ENCODE peak calls at places on chromosomes 7 and 10, in four cellular contexts. V, O, S and C are unnamed samples.

GRCh38 chr10:48941427-48942075 is 1.9 kb upstream of the LRRC18 start:
- DNase-seq in V (no peak), O (no peak), S (no peak), C (no peak)

GRCh38 chr7:158094046-158094445 is 493.6 kb downstream of the PTPRN2 start:
- DNase-seq in V (no peak), O (no peak), S (no peak), C (no peak)

GRCh38 chr7:155533120-155533826 is 13.1 kb downstream of the CNPY1 start:
- DNase-seq in V (no peak), O (no peak), S (no peak), C (no peak)

GRCh38 chr10:122461729-122462532 is 578 bp downstream of the HTRA1 start:
- DNase-seq in V (no peak), O (no peak), S (no peak), C (no peak)

GRCh38 chr10:70776455-70777005 is 8.6 kb downstream of the TBATA start:
- DNase-seq in V (no peak), O (no peak), S (no peak), C (no peak)

GRCh38 chr7:115195208-115195607 is 273.3 kb downstream of the MDFIC start:
- DNase-seq in V (no peak), O (no peak), S (no peak), C (no peak)

GRCh38 chr7:157797361-157797760 is 460.6 kb downstream of the DNAJB6 start:
- DNase-seq in V (no peak), O (no peak), S (no peak), C (no peak)

GRCh38 chr10:98225000-98225399 is 43.0 kb downstream of the LOXL4 start:
- DNase-seq in V (no peak), O (no peak), S (no peak), C (no peak)

GRCh38 chr10:7199152-7199760 is 211.6 kb downstream of the SFMBT2 start:
- DNase-seq in V (no peak), O (no peak), S (no peak), C (no peak)

GRCh38 chr10:78516236-78516635 is 482.6 kb downstream of the RPS24 start:
- DNase-seq in V (no peak), O (no peak), S (no peak), C (no peak)

GRCh38 chr10:85319150-85319549 is 990.8 kb downstream of the CCSER2 start:
- DNase-seq in V (no peak), O (no peak), S (no peak), C (no peak)

GRCh38 chr7:158028290-158028941 is 559.2 kb downstream of the PTPRN2 start:
- DNase-seq in V (no peak), O (no peak), S (no peak), C (no peak)

GRCh38 chr7:128443817-128444216 is 11.9 kb upstream of the HILPDA start:
- DNase-seq in V (no peak), O (no peak), S (no peak), C (no peak)

GRCh38 chr7:54888067-54888735 is 129.2 kb upstream of the SEC61G start:
- DNase-seq in V (no peak), O (no peak), S (no peak), C (no peak)

GRCh38 chr7:99579956-99580777 is 17.9 kb upstream of the TMEM225B start:
- DNase-seq in V (no peak), O (no peak), S (no peak), C (no peak)

GRCh38 chr10:132448248-132448731 is 51.3 kb downstream of the PWWP2B start:
- DNase-seq in V (peak), O (no peak), S (peak), C (no peak)

GRCh38 chr7:124101173-124101768 is 68.4 kb upstream of the TMEM229A start:
- DNase-seq in V (no peak), O (no peak), S (peak), C (peak)

GRCh38 chr10:51023611-51024010 is 50.7 kb upstream of the PRKG1 start:
- DNase-seq in V (no peak), O (no peak), S (no peak), C (no peak)

GRCh38 chr7:107046511-107047259 is 2.2 kb downstream of the PRKAR2B start:
- DNase-seq in V (no peak), O (no peak), S (no peak), C (no peak)

GRCh38 chr10:90407116-90407515 is 450.7 kb downstream of the HTR7 start:
- DNase-seq in V (no peak), O (no peak), S (no peak), C (no peak)

GRCh38 chr10:14837003-14837755 is 658 bp downstream of the CDNF start:
- DNase-seq in V (no peak), O (peak), S (peak), C (no peak)

GRCh38 chr10:29841724-29842649 is 207.2 kb upstream of the SVIL start:
- DNase-seq in V (no peak), O (no peak), S (peak), C (no peak)

GRCh38 chr10:126223512-126224067 is 164.7 kb downstream of the ADAM12 start:
- DNase-seq in V (no peak), O (no peak), S (no peak), C (no peak)